ENCODE peak calls at places on chromosomes 6 and 20, in seven cellular contexts. One of them, this sample, is unnamed.

GRCh38 chr6:68235192-68235812 is 399.8 kb upstream of the ADGRB3 start:
- DNase-seq in HCT116: no peak
- DNase-seq in CD8-positive, alpha-beta memory T cell: no peak
- DNase-seq in cardiac muscle cell: no peak
- DNase-seq in psoas muscle: no peak
- DNase-seq in breast epithelium: no peak
- DNase-seq in stomach: no peak
- DNase-seq in this sample: no peak

GRCh38 chr6:83231146-83231545 is 38.0 kb downstream of the RWDD2A start:
- DNase-seq in HCT116: no peak
- DNase-seq in CD8-positive, alpha-beta memory T cell: no peak
- DNase-seq in cardiac muscle cell: no peak
- DNase-seq in psoas muscle: no peak
- DNase-seq in breast epithelium: no peak
- DNase-seq in stomach: no peak
- DNase-seq in this sample: no peak

GRCh38 chr6:1757133-1757532 is 147.4 kb downstream of the FOXC1 start:
- DNase-seq in HCT116: no peak
- DNase-seq in CD8-positive, alpha-beta memory T cell: no peak
- DNase-seq in cardiac muscle cell: no peak
- DNase-seq in psoas muscle: no peak
- DNase-seq in breast epithelium: no peak
- DNase-seq in stomach: no peak
- DNase-seq in this sample: no peak

GRCh38 chr6:43021270-43022047 is at the start of gene RRP36:
- DNase-seq in HCT116: no peak
- DNase-seq in CD8-positive, alpha-beta memory T cell: peak; percentile 67
- DNase-seq in cardiac muscle cell: peak; percentile 86
- DNase-seq in psoas muscle: peak; percentile 94
- DNase-seq in breast epithelium: peak; percentile 71
- DNase-seq in stomach: peak; percentile 81
- DNase-seq in this sample: peak; percentile 81

GRCh38 chr20:45070932-45071632 is 29.8 kb downstream of the KCNS1 start:
- DNase-seq in HCT116: no peak
- DNase-seq in CD8-positive, alpha-beta memory T cell: no peak
- DNase-seq in cardiac muscle cell: no peak
- DNase-seq in psoas muscle: no peak
- DNase-seq in breast epithelium: no peak
- DNase-seq in stomach: no peak
- DNase-seq in this sample: no peak

GRCh38 chr20:57667924-57668782 is 41.7 kb downstream of the PMEPA1 start:
- DNase-seq in HCT116: no peak
- DNase-seq in CD8-positive, alpha-beta memory T cell: no peak
- DNase-seq in cardiac muscle cell: no peak
- DNase-seq in psoas muscle: peak; percentile 39
- DNase-seq in breast epithelium: no peak
- DNase-seq in stomach: peak; percentile 62
- DNase-seq in this sample: no peak

GRCh38 chr20:43583982-43584432 is 6.7 kb upstream of the IFT52 start:
- DNase-seq in HCT116: no peak
- DNase-seq in CD8-positive, alpha-beta memory T cell: no peak
- DNase-seq in cardiac muscle cell: peak; percentile 54
- DNase-seq in psoas muscle: no peak
- DNase-seq in breast epithelium: no peak
- DNase-seq in stomach: peak; percentile 56
- DNase-seq in this sample: peak; percentile 46

GRCh38 chr6:144661101-144661806 is 376.1 kb downstream of the UTRN start:
- DNase-seq in HCT116: no peak
- DNase-seq in CD8-positive, alpha-beta memory T cell: no peak
- DNase-seq in cardiac muscle cell: no peak
- DNase-seq in psoas muscle: no peak
- DNase-seq in breast epithelium: no peak
- DNase-seq in stomach: no peak
- DNase-seq in this sample: no peak

GRCh38 chr6:132205946-132206345 is 195.3 kb downstream of the MOXD1 start:
- DNase-seq in HCT116: no peak
- DNase-seq in CD8-positive, alpha-beta memory T cell: no peak
- DNase-seq in cardiac muscle cell: no peak
- DNase-seq in psoas muscle: no peak
- DNase-seq in breast epithelium: no peak
- DNase-seq in stomach: no peak
- DNase-seq in this sample: no peak

GRCh38 chr20:48945840-48946514 is 24.5 kb downstream of the ARFGEF2 start:
- DNase-seq in HCT116: peak; percentile 81
- DNase-seq in CD8-positive, alpha-beta memory T cell: no peak
- DNase-seq in cardiac muscle cell: no peak
- DNase-seq in psoas muscle: no peak
- DNase-seq in breast epithelium: peak; percentile 83
- DNase-seq in stomach: peak; percentile 88
- DNase-seq in this sample: no peak

GRCh38 chr6:43901330-43902230 is 131.6 kb downstream of the VEGFA start:
- DNase-seq in HCT116: no peak
- DNase-seq in CD8-positive, alpha-beta memory T cell: no peak
- DNase-seq in cardiac muscle cell: no peak
- DNase-seq in psoas muscle: peak; percentile 77
- DNase-seq in breast epithelium: no peak
- DNase-seq in stomach: no peak
- DNase-seq in this sample: no peak

GRCh38 chr6:158321960-158322359 is 9.7 kb downstream of the TULP4 start:
- DNase-seq in HCT116: no peak
- DNase-seq in CD8-positive, alpha-beta memory T cell: no peak
- DNase-seq in cardiac muscle cell: no peak
- DNase-seq in psoas muscle: no peak
- DNase-seq in breast epithelium: no peak
- DNase-seq in stomach: no peak
- DNase-seq in this sample: no peak

GRCh38 chr20:49697071-49697470 is 16.6 kb downstream of the B4GALT5 start:
- DNase-seq in HCT116: no peak
- DNase-seq in CD8-positive, alpha-beta memory T cell: no peak
- DNase-seq in cardiac muscle cell: no peak
- DNase-seq in psoas muscle: no peak
- DNase-seq in breast epithelium: no peak
- DNase-seq in stomach: peak; percentile 72
- DNase-seq in this sample: no peak

GRCh38 chr6:35343092-35343834 is 905 bp downstream of the PPARD start:
- DNase-seq in HCT116: no peak
- DNase-seq in CD8-positive, alpha-beta memory T cell: no peak
- DNase-seq in cardiac muscle cell: no peak
- DNase-seq in psoas muscle: peak; percentile 82
- DNase-seq in breast epithelium: no peak
- DNase-seq in stomach: peak; percentile 43
- DNase-seq in this sample: peak; percentile 36

GRCh38 chr20:60787264-60787663 is 464.8 kb upstream of the CDH4 start:
- DNase-seq in HCT116: no peak
- DNase-seq in CD8-positive, alpha-beta memory T cell: no peak
- DNase-seq in cardiac muscle cell: no peak
- DNase-seq in psoas muscle: no peak
- DNase-seq in breast epithelium: no peak
- DNase-seq in stomach: no peak
- DNase-seq in this sample: no peak

GRCh38 chr6:166757226-166758135 is 130.4 kb upstream of the RPS6KA2 start:
- DNase-seq in HCT116: no peak
- DNase-seq in CD8-positive, alpha-beta memory T cell: no peak
- DNase-seq in cardiac muscle cell: peak; percentile 41
- DNase-seq in psoas muscle: no peak
- DNase-seq in breast epithelium: no peak
- DNase-seq in stomach: no peak
- DNase-seq in this sample: no peak

GRCh38 chr6:31738048-31738979 is 1.5 kb upstream of the MSH5 start:
- DNase-seq in HCT116: no peak
- DNase-seq in CD8-positive, alpha-beta memory T cell: peak; percentile 81
- DNase-seq in cardiac muscle cell: peak; percentile 24
- DNase-seq in psoas muscle: no peak
- DNase-seq in breast epithelium: peak; percentile 81
- DNase-seq in stomach: peak; percentile 89
- DNase-seq in this sample: no peak
- H3K27ac ChIP-seq in HCT116: peak overlapping the region; percentile 90
- H3K27ac ChIP-seq in CD8-positive, alpha-beta memory T cell: peak overlapping the region; percentile 98
- H3K27ac ChIP-seq in cardiac muscle cell: peak overlapping the region; percentile 87
- H3K27ac ChIP-seq in psoas muscle: peak overlapping the region; percentile 74
- H3K27ac ChIP-seq in breast epithelium: peak overlapping the region; percentile 95
- H3K27ac ChIP-seq in stomach: peak overlapping the region; percentile 97
- H3K27ac ChIP-seq in this sample: peak overlapping the region; percentile 96

DNA sequence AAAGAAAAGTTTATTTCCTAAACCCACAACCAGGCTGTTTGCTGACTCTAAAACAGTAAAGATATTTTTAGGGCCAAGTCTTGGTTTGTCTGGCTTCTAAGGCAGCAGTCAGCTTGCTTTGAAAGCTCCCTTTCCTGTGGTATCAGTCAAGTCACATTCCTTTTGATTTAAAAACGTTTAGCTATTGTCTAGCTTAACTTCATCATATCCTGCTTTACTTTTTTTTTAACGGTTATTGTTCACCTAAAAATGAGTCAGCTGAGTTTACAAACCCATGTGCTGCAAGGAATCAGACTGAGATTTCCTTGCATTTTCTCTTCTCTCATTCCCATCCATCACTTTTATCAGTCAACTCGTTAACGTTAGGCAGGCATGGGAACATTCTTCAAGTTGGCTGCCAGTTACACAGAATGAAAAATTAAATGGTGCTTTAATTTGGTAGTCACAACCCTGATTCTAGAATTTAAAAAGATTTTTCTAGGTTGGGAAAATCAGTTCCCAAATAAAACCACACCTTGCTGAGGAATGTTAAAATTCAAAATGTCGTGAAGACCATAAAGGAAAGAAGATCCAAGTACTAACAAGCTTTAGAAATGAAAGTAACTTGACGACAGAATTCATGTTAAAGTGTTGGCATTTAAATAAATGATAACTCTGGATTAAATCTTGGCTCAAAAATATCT is 45.9 kb downstream of the ELOVL5 start:
- DNase-seq in HCT116: no peak
- DNase-seq in CD8-positive, alpha-beta memory T cell: peak; percentile 79
- DNase-seq in cardiac muscle cell: peak; percentile 30
- DNase-seq in psoas muscle: no peak
- DNase-seq in breast epithelium: no peak
- DNase-seq in stomach: no peak
- DNase-seq in this sample: no peak
- H3K4me1 ChIP-seq in HCT116: peaks cover 4% of the 10 kb centered on the region
- H3K4me1 ChIP-seq in CD8-positive, alpha-beta memory T cell: peaks cover 74% of the 10 kb centered on the region
- H3K4me1 ChIP-seq in cardiac muscle cell: peaks cover 40% of the 10 kb centered on the region
- H3K4me1 ChIP-seq in psoas muscle: peaks cover 23% of the 10 kb centered on the region
- H3K4me1 ChIP-seq in breast epithelium: no peaks in the 10 kb centered on the region
- H3K4me1 ChIP-seq in stomach: peaks cover 23% of the 10 kb centered on the region
- H3K4me1 ChIP-seq in this sample: peaks cover 80% of the 10 kb centered on the region

GRCh38 chr6:110567957-110568696 is 91.7 kb upstream of the SLC22A16 start:
- DNase-seq in HCT116: no peak
- DNase-seq in CD8-positive, alpha-beta memory T cell: no peak
- DNase-seq in cardiac muscle cell: no peak
- DNase-seq in psoas muscle: no peak
- DNase-seq in breast epithelium: no peak
- DNase-seq in stomach: no peak
- DNase-seq in this sample: no peak

GRCh38 chr6:110563711-110564110 is 87.3 kb upstream of the SLC22A16 start:
- DNase-seq in HCT116: no peak
- DNase-seq in CD8-positive, alpha-beta memory T cell: no peak
- DNase-seq in cardiac muscle cell: no peak
- DNase-seq in psoas muscle: no peak
- DNase-seq in breast epithelium: no peak
- DNase-seq in stomach: no peak
- DNase-seq in this sample: no peak

GRCh38 chr6:110564703-110565421 is 88.4 kb upstream of the SLC22A16 start:
- DNase-seq in HCT116: no peak
- DNase-seq in CD8-positive, alpha-beta memory T cell: no peak
- DNase-seq in cardiac muscle cell: no peak
- DNase-seq in psoas muscle: no peak
- DNase-seq in breast epithelium: no peak
- DNase-seq in stomach: no peak
- DNase-seq in this sample: no peak

GRCh38 chr6:110562316-110562915 is 86.0 kb upstream of the SLC22A16 start:
- DNase-seq in HCT116: no peak
- DNase-seq in CD8-positive, alpha-beta memory T cell: no peak
- DNase-seq in cardiac muscle cell: no peak
- DNase-seq in psoas muscle: no peak
- DNase-seq in breast epithelium: no peak
- DNase-seq in stomach: no peak
- DNase-seq in this sample: no peak

GRCh38 chr6:110566346-110567125 is 90.1 kb upstream of the SLC22A16 start:
- DNase-seq in HCT116: no peak
- DNase-seq in CD8-positive, alpha-beta memory T cell: no peak
- DNase-seq in cardiac muscle cell: peak; percentile 71
- DNase-seq in psoas muscle: no peak
- DNase-seq in breast epithelium: no peak
- DNase-seq in stomach: no peak
- DNase-seq in this sample: peak; percentile 35
- H3K4me3 ChIP-seq in HCT116: no peak overlapping the region
- H3K4me3 ChIP-seq in CD8-positive, alpha-beta memory T cell: no peak overlapping the region
- H3K4me3 ChIP-seq in cardiac muscle cell: no peak overlapping the region
- H3K4me3 ChIP-seq in psoas muscle: no peak overlapping the region
- H3K4me3 ChIP-seq in breast epithelium: no peak overlapping the region
- H3K4me3 ChIP-seq in stomach: no peak overlapping the region
- H3K4me3 ChIP-seq in this sample: no peak overlapping the region

GRCh38 chr6:87832025-87832825 is 130.2 kb upstream of the AKIRIN2 start:
- DNase-seq in HCT116: no peak
- DNase-seq in CD8-positive, alpha-beta memory T cell: peak; percentile 27
- DNase-seq in cardiac muscle cell: no peak
- DNase-seq in psoas muscle: no peak
- DNase-seq in breast epithelium: no peak
- DNase-seq in stomach: no peak
- DNase-seq in this sample: no peak
- H3K27ac ChIP-seq in HCT116: no peak overlapping the region
- H3K27ac ChIP-seq in CD8-positive, alpha-beta memory T cell: no peak overlapping the region
- H3K27ac ChIP-seq in cardiac muscle cell: no peak overlapping the region
- H3K27ac ChIP-seq in psoas muscle: no peak overlapping the region
- H3K27ac ChIP-seq in breast epithelium: peak overlapping the region; percentile 41
- H3K27ac ChIP-seq in stomach: peak overlapping the region; percentile 40
- H3K27ac ChIP-seq in this sample: no peak overlapping the region

This sample was measured in left ventricle myocardium inferior.